ENCODE peak calls at places on chromosomes 7 and 10, in seven cellular contexts. V, M, A, G, O, E and Z are unnamed samples.

GRCh38 chr7:98569606-98570337 is 47.3 kb upstream of the NPTX2 start:
- DNase-seq in E (peak), M (peak), G (no peak), A (no peak), O (no peak), V (no peak), Z (no peak)

GRCh38 chr7:47587976-47588375 is 6.1 kb upstream of the TNS3 start:
- DNase-seq in G (no peak), M (no peak), V (no peak), O (no peak), A (no peak), E (no peak), Z (no peak)

GRCh38 chr7:26534649-26535482 is 243.2 kb downstream of the SNX10 start:
- DNase-seq in G (peak), E (no peak), O (no peak), V (no peak), A (no peak), M (no peak), Z (peak)

GRCh38 chr7:112430649-112431048 is 19.6 kb upstream of the IFRD1 start:
- DNase-seq in O (no peak), A (no peak), M (no peak), G (no peak), V (no peak), E (no peak), Z (no peak)

GRCh38 chr10:6667679-6668270 is 87.7 kb upstream of the PRKCQ start:
- DNase-seq in V (no peak), G (no peak), M (peak), E (no peak), A (no peak), O (no peak), Z (peak)

GRCh38 chr7:73828107-73828803 is 2.5 kb upstream of the CLDN4 start:
- DNase-seq in E (no peak), V (no peak), G (peak), O (no peak), M (no peak), A (no peak), Z (no peak)

GRCh38 chr7:22872087-22872807 is 49.6 kb upstream of the TOMM7 start:
- DNase-seq in A (no peak), E (no peak), G (no peak), V (no peak), M (no peak), O (no peak), Z (no peak)

GRCh38 chr10:93844979-93845626 is 48.7 kb upstream of the SLC35G1 start:
- DNase-seq in M (no peak), O (no peak), V (no peak), E (no peak), G (no peak), A (no peak), Z (no peak)

GRCh38 chr10:99234067-99234738 is 1.4 kb downstream of the HPSE2 start:
- DNase-seq in V (peak), A (no peak), E (peak), M (peak), G (peak), O (peak), Z (peak)

GRCh38 chr7:128167791-128168666 is 73.0 kb upstream of the LEP start:
- DNase-seq in G (no peak), O (no peak), A (no peak), E (no peak), M (no peak), V (no peak), Z (peak)

GRCh38 chr7:30466266-30466665 is 12.3 kb downstream of the NOD1 start:
- DNase-seq in A (no peak), V (no peak), M (no peak), O (no peak), G (no peak), E (no peak), Z (no peak)

GRCh38 chr10:132203256-132204077 is 16.7 kb downstream of the DPYSL4 start:
- DNase-seq in G (no peak), A (no peak), E (peak), V (no peak), O (no peak), M (no peak), Z (no peak)

DNA sequence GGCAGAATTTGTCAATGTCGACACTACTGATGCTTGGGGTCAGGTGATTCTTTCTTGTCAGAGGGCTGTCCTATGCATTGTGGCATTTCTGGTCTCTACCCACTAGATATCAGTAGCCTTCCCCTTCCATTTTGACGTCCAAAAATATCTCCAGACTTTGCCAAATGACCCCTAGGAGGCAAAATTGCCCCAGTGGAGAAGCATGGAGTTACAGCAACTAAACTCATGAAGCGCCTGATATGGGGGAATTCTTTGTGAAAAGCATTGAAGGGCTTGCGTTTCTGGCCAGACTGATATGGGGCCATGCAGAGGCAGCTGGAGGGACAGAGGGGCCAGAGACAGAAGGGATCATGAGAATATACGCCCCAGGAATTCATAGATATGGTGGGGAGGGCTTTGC is 43.6 kb downstream of the ADRB1 start:
- DNase-seq in A (no peak), V (no peak), E (no peak), M (no peak), O (no peak), G (no peak), Z (no peak)
- TF ChIP-seq CTCF in A (no peak), V (no peak), E (no peak), M (no peak), O (no peak), G (no peak), Z (no peak)

DNA sequence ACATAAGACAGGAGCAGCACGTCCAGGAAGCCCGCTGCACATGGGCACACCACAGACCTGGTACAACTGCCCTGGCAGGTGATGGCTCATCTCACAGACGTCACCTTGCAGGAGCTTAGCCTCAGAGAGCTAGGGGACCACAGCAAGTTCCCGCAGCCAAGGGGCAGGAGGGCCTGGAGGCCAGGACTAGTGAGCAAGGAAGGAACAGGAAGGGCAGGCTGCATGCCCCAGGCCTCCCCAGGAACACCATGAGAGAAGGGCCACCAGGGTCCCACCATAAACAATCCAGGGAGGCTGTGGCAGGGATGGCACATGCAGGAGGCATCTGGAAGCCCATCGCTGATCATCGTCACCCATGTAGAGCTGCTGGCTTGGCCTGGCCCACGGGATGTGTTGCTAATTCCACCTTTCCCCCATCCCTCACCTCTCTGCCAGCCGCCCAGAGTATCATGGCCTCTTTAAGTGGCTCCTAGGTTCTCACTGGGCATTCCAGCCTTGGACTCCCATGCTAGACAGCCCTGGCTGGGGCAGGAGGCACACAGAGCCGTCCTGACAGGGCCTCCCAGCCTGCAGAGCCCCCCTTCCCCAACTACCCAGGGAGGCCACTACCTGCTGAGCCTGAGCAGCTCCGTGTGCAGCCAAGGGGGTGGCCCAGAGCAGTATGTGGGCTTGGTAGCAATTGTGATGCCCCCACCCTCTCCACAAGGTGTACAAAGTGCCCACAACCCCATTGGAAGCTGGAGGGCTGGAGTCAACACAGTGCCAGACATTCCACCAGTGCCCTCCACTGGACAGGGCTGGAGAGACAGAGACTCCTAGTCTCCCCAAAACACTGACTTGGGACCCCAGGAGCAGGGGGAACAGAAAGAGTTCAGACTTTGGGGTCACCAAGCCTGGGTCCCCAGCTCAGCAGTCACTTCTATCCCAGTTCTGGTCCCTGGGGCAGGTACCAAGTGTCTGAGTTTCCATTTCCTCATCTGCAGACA is 35.5 kb downstream of the GRID1 start:
- DNase-seq in G (no peak), O (peak), A (no peak), M (no peak), V (no peak), E (no peak), Z (no peak)
- TF ChIP-seq CTCF in G (peak), O (no peak), A (no peak), M (no peak), V (no peak), E (no peak), Z (no peak)

GRCh38 chr7:100604976-100605911 is 3.1 kb downstream of the PCOLCE start:
- DNase-seq in O (peak), M (peak), V (peak), A (no peak), G (no peak), E (peak), Z (peak)

GRCh38 chr7:100603697-100604077 is 1.5 kb downstream of the PCOLCE start:
- DNase-seq in A (no peak), O (no peak), E (no peak), V (no peak), G (peak), M (no peak), Z (peak)

GRCh38 chr7:100602889-100603696 is 930 bp downstream of the PCOLCE start:
- DNase-seq in M (no peak), A (no peak), E (peak), V (peak), G (no peak), O (no peak), Z (peak)

GRCh38 chr7:100606313-100606712 is 4.2 kb downstream of the PCOLCE start:
- DNase-seq in M (no peak), E (no peak), G (no peak), V (no peak), A (no peak), O (no peak), Z (no peak)

DNA sequence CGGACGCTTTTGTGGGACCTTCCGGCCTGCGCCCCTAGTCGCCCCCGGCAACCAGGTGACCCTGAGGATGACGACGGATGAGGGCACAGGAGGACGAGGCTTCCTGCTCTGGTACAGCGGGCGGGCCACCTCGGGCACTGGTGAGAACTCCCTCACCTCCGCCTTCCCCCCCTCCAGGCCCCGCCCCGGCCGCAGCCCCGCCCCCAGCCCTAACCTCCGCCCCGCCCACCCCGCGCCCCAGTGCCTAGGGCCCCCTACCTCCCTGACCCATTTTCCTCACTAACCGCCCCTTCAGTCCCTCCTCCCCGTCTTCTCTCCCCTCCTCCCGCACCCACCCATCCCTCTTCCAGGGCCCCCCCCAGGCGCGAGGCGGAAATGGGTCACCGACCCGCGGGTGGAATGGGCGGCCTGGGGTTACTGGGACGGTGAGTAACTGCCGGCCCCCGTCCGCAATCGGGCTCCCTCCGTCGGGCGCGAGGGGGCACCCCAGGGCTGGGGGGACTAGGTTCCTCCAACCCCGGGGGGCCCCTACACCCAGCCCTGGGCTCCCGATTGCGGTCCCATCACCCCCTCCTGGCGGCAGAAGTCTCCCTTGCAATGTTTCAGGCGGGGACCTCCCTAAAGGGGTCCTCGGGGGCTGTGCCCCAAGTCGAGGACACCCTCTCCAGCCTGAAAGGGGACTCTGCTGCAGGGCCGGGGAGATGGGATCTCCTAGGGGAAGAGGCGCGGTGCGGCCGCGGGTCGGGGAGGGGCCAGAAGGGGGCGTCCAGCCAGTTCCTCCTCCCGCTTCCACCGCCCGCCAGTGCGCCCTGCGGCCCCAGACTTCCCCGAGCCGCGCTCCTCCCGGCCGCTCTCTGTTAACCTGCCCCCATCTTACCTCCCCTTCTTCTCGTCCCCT is 2.2 kb downstream of the PCOLCE start:
- DNase-seq in G (peak), A (no peak), M (peak), V (peak), O (peak), E (peak), Z (peak)
- TF ChIP-seq CTCF in G (peak), A (peak), M (peak), V (peak), O (peak), E (peak), Z (peak)

GRCh38 chr10:126063353-126063791 is 167.0 kb downstream of the FANK1 start:
- DNase-seq in G (no peak), E (no peak), A (peak), V (no peak), M (no peak), O (no peak), Z (no peak)
- TF ChIP-seq CTCF in G (no peak), E (no peak), A (peak), V (no peak), M (no peak), O (no peak), Z (no peak)

GRCh38 chr10:69904533-69904932 is 102.8 kb downstream of the COL13A1 start:
- DNase-seq in G (peak), A (no peak), O (no peak), E (no peak), V (no peak), M (no peak), Z (no peak)
- TF ChIP-seq CTCF in G (peak), A (no peak), O (no peak), E (no peak), V (no peak), M (no peak), Z (no peak)